ENCODE peak calls at places on chromosome X, in nine cellular contexts. Q is A172; V is fibroblast of pulmonary artery; F is hippocampal formation; S is ACHN; M is right lobe of liver; N is KG1; O is stimulated activated CD4-positive, alpha-beta T cell treated with anti-CD3 and anti-CD28 coated beads, Interleukin-1b, Interleukin-23, amount 100 ng/mL, for 48 hours; U is retina. H is an unnamed sample.

GRCh38 chrX:37652053-37652452 is 33.5 kb upstream of the XK start:
- DNase-seq in Q (no peak), V (no peak), F (no peak), S (no peak), M (no peak), N (no peak), O (peak), U (no peak), H (peak)

GRCh38 chrX:151543706-151544105 is 19.8 kb upstream of the PASD1 start:
- DNase-seq in Q (peak), V (no peak), F (no peak), S (peak), M (no peak), N (no peak), O (no peak), U (no peak), H (no peak)

GRCh38 chrX:41025926-41026325 is 59.3 kb upstream of the USP9X start:
- DNase-seq in Q (peak), V (peak), F (no peak), S (no peak), M (no peak), N (no peak), O (no peak), U (no peak), H (no peak)

GRCh38 chrX:10108288-10108687 is 48.5 kb upstream of the CLCN4 start:
- DNase-seq in Q (no peak), V (no peak), F (no peak), S (no peak), M (no peak), N (no peak), O (peak), U (no peak), H (no peak)

GRCh38 chrX:27918799-27919198 is 62.5 kb downstream of the DCAF8L1 start:
- DNase-seq in Q (peak), V (peak), F (no peak), S (peak), M (no peak), N (no peak), O (no peak), U (no peak), H (peak)

GRCh38 chrX:14697453-14697852 is 168.1 kb downstream of the GLRA2 start:
- DNase-seq in Q (peak), V (peak), F (no peak), S (peak), M (peak), N (no peak), O (peak), U (no peak), H (peak)

GRCh38 chrX:30283456-30284200 is 25.6 kb downstream of the NR0B1 start:
- DNase-seq in Q (peak), V (peak), F (no peak), S (peak), M (no peak), N (no peak), O (no peak), U (no peak), H (peak)

GRCh38 chrX:33339219-33339618 is 127.9 kb upstream of the DMD start:
- DNase-seq in Q (no peak), V (peak), F (no peak), S (no peak), M (no peak), N (no peak), O (no peak), U (peak), H (no peak)

GRCh38 chrX:105190252-105190853 is 30.1 kb downstream of the TEX13A start:
- DNase-seq in Q (peak), V (peak), F (peak), S (peak), M (no peak), N (peak), O (no peak), U (peak), H (peak)

GRCh38 chrX:39158801-39159657 is 357.8 kb downstream of the MID1IP1 start:
- DNase-seq in Q (peak), V (peak), F (no peak), S (no peak), M (no peak), N (no peak), O (no peak), U (peak), H (peak)

GRCh38 chrX:133007458-133007857 is 49.0 kb upstream of the HS6ST2 start:
- DNase-seq in Q (no peak), V (no peak), F (no peak), S (no peak), M (no peak), N (no peak), O (no peak), U (no peak), H (no peak)

GRCh38 chrX:97284531-97284930 is 400.8 kb downstream of the RPA4 start:
- DNase-seq in Q (no peak), V (no peak), F (no peak), S (no peak), M (no peak), N (no peak), O (no peak), U (no peak), H (no peak)

GRCh38 chrX:107716816-107717700 is 58.5 kb downstream of the TSC22D3 start:
- DNase-seq in Q (peak), V (peak), F (peak), S (peak), M (peak), N (no peak), O (peak), U (peak), H (peak)

GRCh38 chrX:40922307-40922706 is 162.9 kb upstream of the USP9X start:
- DNase-seq in Q (peak), V (peak), F (no peak), S (peak), M (no peak), N (no peak), O (no peak), U (no peak), H (peak)

GRCh38 chrX:137151403-137151802 is 117.6 kb upstream of the GPR101 start:
- DNase-seq in Q (no peak), V (no peak), F (no peak), S (no peak), M (no peak), N (no peak), O (no peak), U (no peak), H (no peak)

GRCh38 chrX:13899607-13900006 is 82.7 kb upstream of the GPM6B start:
- DNase-seq in Q (peak), V (peak), F (no peak), S (no peak), M (no peak), N (no peak), O (no peak), U (no peak), H (no peak)

GRCh38 chrX:44903842-44904530 is 31.0 kb downstream of the KDM6A start:
- DNase-seq in Q (no peak), V (no peak), F (no peak), S (no peak), M (no peak), N (no peak), O (no peak), U (no peak), H (peak)

GRCh38 chrX:132467029-132467428 is 21.8 kb downstream of the MBNL3 start:
- DNase-seq in Q (no peak), V (peak), F (no peak), S (no peak), M (no peak), N (no peak), O (no peak), U (no peak), H (no peak)

GRCh38 chrX:45768666-45769065 is 568.0 kb upstream of the DIPK2B start:
- DNase-seq in Q (peak), V (no peak), F (no peak), S (no peak), M (no peak), N (no peak), O (no peak), U (no peak), H (peak)

GRCh38 chrX:11499076-11500044 is 166.4 kb downstream of the ARHGAP6 start:
- DNase-seq in Q (peak), V (peak), F (no peak), S (no peak), M (no peak), N (no peak), O (no peak), U (no peak), H (no peak)

GRCh38 chrX:111129949-111130348 is 34.0 kb downstream of the PAK3 start:
- DNase-seq in Q (no peak), V (no peak), F (no peak), S (no peak), M (no peak), N (no peak), O (no peak), U (no peak), H (no peak)

GRCh38 chrX:109959356-109959871 is 43.5 kb upstream of the TMEM164 start:
- DNase-seq in Q (no peak), V (no peak), F (no peak), S (no peak), M (no peak), N (no peak), O (no peak), U (no peak), H (peak)

GRCh38 chrX:56994375-56995270 is 718 bp downstream of the SPIN3 start:
- DNase-seq in Q (no peak), V (no peak), F (no peak), S (no peak), M (no peak), N (no peak), O (no peak), U (no peak), H (no peak)

GRCh38 chrX:2484232-2484631 is 16.5 kb downstream of the DHRSX start:
- DNase-seq in Q (no peak), V (peak), F (no peak), S (no peak), M (peak), N (no peak), O (no peak), U (no peak), H (no peak)

GRCh38 chrX:38458071-38458470 is 103.3 kb upstream of the TSPAN7 start:
- DNase-seq in Q (no peak), V (no peak), F (peak), S (no peak), M (no peak), N (no peak), O (no peak), U (no peak), H (peak)

H was measured in OCI-M1.